ENCODE peak calls at places on chromosome 18, in ten cellular contexts. T is sigmoid colon, K is HepG2, S is H1, E is Panc1, Z is GM23338, V is transverse colon, L is stomach, D is K562, Q is esophagus muscularis mucosa. N is an unnamed sample.
A peak's percentile ranks its signal among the peaks of the same experiment; 100 is the strongest.

GRCh38 chr18:13414102-13414501 is 195.5 kb downstream of the LDLRAD4 start:
- DNase-seq in K (no peak), Q (no peak), L (no peak), S (no peak), T (no peak), D (no peak), V (no peak), Z (no peak), E (no peak), N (no peak)

GRCh38 chr18:13823707-13824395 is at the start of gene MC5R:
- DNase-seq in Z (peak; percentile 82), T (no peak), E (no peak), S (peak; percentile 95), L (peak; percentile 72), V (peak; percentile 61), K (peak; percentile 23), D (peak; percentile 82), Q (no peak), N (peak; percentile 91)

GRCh38 chr18:64260810-64261209 is 111.9 kb upstream of the LINC00305 start:
- DNase-seq in E (no peak), S (no peak), V (no peak), K (no peak), Q (no peak), D (no peak), T (no peak), L (no peak), Z (no peak), N (no peak)

GRCh38 chr18:8381801-8382459 is 227.3 kb upstream of the RAB12 start:
- DNase-seq in Q (no peak), E (no peak), Z (no peak), S (no peak), T (no peak), L (no peak), K (no peak), V (no peak), D (no peak), N (no peak)

GRCh38 chr18:26471027-26471426 is 77.3 kb downstream of the KCTD1 start:
- DNase-seq in L (no peak), Q (no peak), K (no peak), E (no peak), D (no peak), V (no peak), T (no peak), S (no peak), Z (no peak), N (no peak)

GRCh38 chr18:76519156-76519549 is 24.1 kb upstream of the ZNF516 start:
- DNase-seq in K (no peak), E (no peak), V (no peak), Q (no peak), S (no peak), T (no peak), Z (peak; percentile 64), D (no peak), L (no peak), N (no peak)

GRCh38 chr18:9435041-9435440 is 40.3 kb upstream of the RALBP1 start:
- DNase-seq in V (no peak), Z (peak; percentile 8), S (no peak), D (no peak), L (no peak), E (no peak), Q (no peak), T (no peak), K (no peak), N (no peak)

GRCh38 chr18:69217271-69217670 is 183.4 kb upstream of the DOK6 start:
- DNase-seq in L (no peak), S (no peak), T (no peak), D (no peak), K (no peak), Q (no peak), V (no peak), E (no peak), Z (no peak), N (no peak)

GRCh38 chr18:35939166-35939565 is 33.3 kb upstream of the RMP24 start:
- DNase-seq in Z (peak; percentile 83), K (no peak), V (no peak), D (no peak), Q (peak; percentile 86), T (no peak), L (no peak), S (no peak), E (no peak), N (no peak)

GRCh38 chr18:34028341-34028740 is 196.4 kb downstream of the NOL4 start:
- DNase-seq in E (no peak), K (no peak), S (no peak), D (no peak), T (no peak), L (peak; percentile 54), V (peak; percentile 60), Z (no peak), Q (no peak), N (no peak)

GRCh38 chr18:9101730-9102390 is 639 bp upstream of the NDUFV2 start:
- DNase-seq in Q (no peak), K (peak; percentile 67), T (no peak), Z (no peak), D (peak; percentile 43), S (no peak), V (no peak), L (no peak), E (no peak), N (no peak)

GRCh38 chr18:8771930-8772329 is 66.6 kb downstream of the MTCL1 start:
- DNase-seq in Q (no peak), S (no peak), T (peak; percentile 92), D (no peak), E (no peak), L (peak; percentile 51), V (peak; percentile 36), K (no peak), Z (no peak), N (no peak)

DNA sequence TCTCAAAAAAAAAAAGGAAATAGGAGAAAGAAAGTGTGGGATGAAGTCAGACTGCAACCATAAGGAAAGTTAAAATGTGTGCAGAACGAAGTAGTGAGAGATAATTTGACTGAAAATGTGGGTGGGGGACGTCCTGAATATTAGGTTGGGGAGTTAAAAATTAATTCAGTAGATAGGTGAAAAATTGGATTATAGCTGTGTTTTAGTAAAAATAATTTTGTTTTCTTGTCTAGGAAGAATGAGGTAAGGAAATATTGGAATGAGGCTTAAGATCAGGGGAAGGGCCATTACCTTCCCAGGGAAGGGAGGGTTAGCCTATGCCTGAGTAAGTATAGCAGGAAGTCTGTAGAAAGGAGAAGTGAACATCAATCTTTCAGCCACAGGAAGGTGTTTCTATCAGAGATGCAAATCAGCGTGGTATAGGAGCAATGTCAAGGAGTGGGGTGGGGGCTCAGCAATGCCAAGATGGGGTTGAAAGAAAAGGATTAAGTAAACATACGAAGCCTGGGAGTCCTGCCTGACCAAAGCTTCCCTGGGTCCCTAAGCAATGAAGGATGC is 250.9 kb downstream of the PIEZO2 start:
- DNase-seq in D (no peak), L (no peak), V (no peak), Z (no peak), K (no peak), T (no peak), S (no peak), E (no peak), Q (peak; percentile 70), N (no peak)
- TF ChIP-seq POLR2AphosphoS5 in D (no peak), L (no peak), V (no peak), Z (no peak), K (no peak), T (no peak), S (no peak), E (no peak), Q (no peak), N (no peak)

GRCh38 chr18:11587846-11588245 is 21.6 kb upstream of the SLC35G4 start:
- DNase-seq in S (no peak), Z (no peak), V (no peak), T (no peak), E (no peak), D (no peak), Q (peak; percentile 29), K (no peak), L (no peak), N (no peak)

GRCh38 chr18:11585596-11585995 is 23.8 kb upstream of the SLC35G4 start:
- DNase-seq in L (no peak), V (no peak), E (no peak), Q (peak; percentile 26), K (no peak), D (no peak), Z (no peak), S (no peak), T (no peak), N (no peak)

GRCh38 chr18:11591957-11592356 is 17.4 kb upstream of the SLC35G4 start:
- DNase-seq in E (no peak), S (no peak), T (no peak), V (no peak), L (no peak), D (no peak), Z (peak; percentile 64), K (no peak), Q (peak; percentile 77), N (no peak)

GRCh38 chr18:11587432-11587831 is 22.0 kb upstream of the SLC35G4 start:
- DNase-seq in Q (peak; percentile 7), K (no peak), L (no peak), Z (no peak), T (no peak), D (no peak), S (no peak), V (no peak), E (no peak), N (no peak)
- H3K27ac ChIP-seq in Q (no peak overlapping the region), K (no peak overlapping the region), L (no peak overlapping the region), Z (no peak overlapping the region), T (no peak overlapping the region), D (no peak overlapping the region), S (no peak overlapping the region), V (no peak overlapping the region), E (no peak overlapping the region), N (no peak overlapping the region)

DNA sequence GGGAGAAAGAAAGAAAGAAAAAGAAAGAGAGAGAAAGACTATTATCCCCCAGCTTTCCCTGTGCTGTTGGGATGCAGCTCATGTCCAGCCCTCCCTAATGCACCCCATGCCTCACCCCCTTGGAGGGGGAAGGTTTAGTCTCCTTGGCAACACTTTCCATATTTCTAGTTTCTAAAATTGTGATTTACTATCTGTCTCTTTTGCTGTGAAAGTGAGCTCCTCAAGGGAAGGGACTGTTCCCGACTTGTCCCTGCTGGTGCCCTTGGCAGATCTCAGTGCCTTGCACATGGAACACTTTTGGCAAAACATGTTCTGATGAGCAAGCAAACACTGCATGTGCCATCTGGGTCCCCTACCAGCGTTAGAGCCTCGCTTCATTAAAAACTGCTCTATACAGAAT is 11.7 kb upstream of the NAPG start:
- DNase-seq in K (no peak), Z (no peak), D (no peak), Q (no peak), V (no peak), T (no peak), E (no peak), S (no peak), L (no peak), N (no peak)
- TF ChIP-seq POLR2AphosphoS5 in K (no peak), Z (no peak), D (no peak), Q (no peak), V (no peak), T (peak; percentile 40), E (no peak), S (no peak), L (no peak), N (no peak)

DNA sequence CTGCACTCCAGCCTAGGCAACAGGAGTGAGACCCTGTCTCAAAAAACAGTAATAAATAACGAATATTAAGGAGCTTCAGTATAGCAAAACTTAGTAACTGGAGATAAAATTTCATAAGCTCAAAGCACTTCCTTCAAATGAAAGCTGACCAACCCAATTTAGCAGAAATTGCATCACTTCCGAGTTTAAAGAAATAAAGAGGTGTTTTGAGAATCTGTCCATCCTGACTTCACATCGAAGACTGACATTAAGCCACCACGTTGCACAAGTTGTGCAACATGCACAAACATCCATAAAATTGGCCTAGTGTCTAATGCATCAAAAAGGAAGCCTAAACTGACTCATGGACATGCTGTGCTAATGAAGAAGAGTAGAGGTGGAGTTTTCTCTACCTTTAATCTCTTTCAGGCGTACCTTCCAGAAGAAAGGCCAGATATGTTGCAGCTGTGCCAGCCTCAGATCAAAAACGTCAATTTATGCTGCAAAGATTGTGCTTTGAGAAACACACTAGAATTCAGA is 7.7 kb upstream of the DSG3 start:
- DNase-seq in V (no peak), Z (no peak), K (no peak), T (no peak), D (no peak), L (no peak), E (no peak), Q (no peak), S (no peak), N (no peak)
- H3K27ac ChIP-seq in V (no peak overlapping the region), Z (no peak overlapping the region), K (no peak overlapping the region), T (no peak overlapping the region), D (no peak overlapping the region), L (no peak overlapping the region), E (no peak overlapping the region), Q (no peak overlapping the region), S (no peak overlapping the region), N (no peak overlapping the region)